ENCODE peak calls at places on chromosomes 11 and 22, in five cellular contexts. Y is adrenal gland; R is germinal center; Q is hypothalamus; O is activated CD4-positive, CD25-positive, alpha-beta regulatory T cell. E is an unnamed sample.

GRCh38 chr22:35334010-35334409 is 34.3 kb downstream of the TOM1 start:
- DNase-seq in R (peak), Y (no peak), O (no peak), Q (no peak), E (no peak)

GRCh38 chr11:111605681-111606080 is 3.4 kb downstream of the SIK2 start:
- DNase-seq in Q (no peak), O (no peak), R (no peak), Y (no peak), E (no peak)

GRCh38 chr22:39661842-39662676 is 91.5 kb downstream of the CACNA1I start:
- DNase-seq in Q (no peak), Y (no peak), R (peak), O (peak), E (no peak)

GRCh38 chr22:26902401-26903029 is 245.1 kb downstream of the MIAT start:
- DNase-seq in O (no peak), R (no peak), Y (no peak), Q (no peak), E (no peak)

GRCh38 chr11:121929581-121929980 is 186.4 kb downstream of the BLID start:
- DNase-seq in O (no peak), Q (peak), Y (peak), R (no peak), E (no peak)

GRCh38 chr11:18720086-18720810 is 5.7 kb downstream of the IGSF22 start:
- DNase-seq in O (no peak), R (no peak), Y (no peak), Q (no peak), E (no peak)

GRCh38 chr22:22884888-22885840 is 2.5 kb upstream of the IGLL5 start:
- DNase-seq in Q (no peak), O (no peak), R (peak), Y (no peak), E (no peak)

GRCh38 chr22:41009222-41009948 is 58.2 kb downstream of the RBX1 start:
- DNase-seq in O (no peak), R (no peak), Q (no peak), Y (no peak), E (no peak)

GRCh38 chr11:3971756-3972404 is 116.4 kb downstream of the STIM1 start:
- DNase-seq in O (no peak), Q (no peak), R (no peak), Y (no peak), E (no peak)

GRCh38 chr11:6523253-6523652 is 26.2 kb downstream of the DNHD1 start:
- DNase-seq in Y (no peak), R (no peak), Q (no peak), O (no peak), E (no peak)

GRCh38 chr22:44712156-44712555 is 10.2 kb downstream of the PRR5 start:
- DNase-seq in R (no peak), Q (no peak), Y (no peak), O (no peak), E (no peak)

GRCh38 chr22:42646569-42647525 is 2.3 kb downstream of the CYB5R3 start:
- DNase-seq in Q (no peak), R (no peak), Y (peak), O (no peak), E (peak)

GRCh38 chr11:8826145-8826786 is 84.7 kb upstream of the AKIP1 start:
- DNase-seq in O (no peak), R (no peak), Y (no peak), Q (no peak), E (no peak)

GRCh38 chr11:128262463-128263345 is 324.7 kb downstream of the ETS1 start:
- DNase-seq in Y (no peak), R (peak), O (no peak), Q (no peak), E (no peak)

GRCh38 chr11:116642902-116643301 is 129.9 kb downstream of the BUD13 start:
- DNase-seq in O (no peak), Q (no peak), Y (no peak), R (no peak), E (no peak)

GRCh38 chr22:29002603-29003002 is 59.0 kb downstream of the C22orf31 start:
- DNase-seq in Y (no peak), Q (no peak), O (no peak), R (no peak), E (no peak)

GRCh38 chr11:72580648-72580950 is 93.6 kb downstream of the PDE2A start:
- DNase-seq in Q (no peak), R (no peak), Y (peak), O (no peak), E (no peak)

GRCh38 chr11:28137832-28138231 is 29.6 kb downstream of the METTL15 start:
- DNase-seq in Q (no peak), O (no peak), Y (no peak), R (no peak), E (no peak)

GRCh38 chr11:122882809-122883681 is 486 bp downstream of the JHY start:
- DNase-seq in Q (peak), Y (peak), R (peak), O (peak), E (no peak)

GRCh38 chr11:57474017-57474750 is 13.9 kb downstream of the RTN4RL2 start:
- DNase-seq in Y (no peak), O (no peak), R (no peak), Q (no peak), E (peak)

GRCh38 chr22:20653795-20654342 is 120.0 kb upstream of the SERPIND1 start:
- DNase-seq in O (no peak), Y (no peak), Q (no peak), R (no peak), E (no peak)

GRCh38 chr22:43789452-43789851 is 22.7 kb downstream of the EFCAB6 start:
- DNase-seq in R (no peak), Y (peak), O (no peak), Q (no peak), E (peak)

GRCh38 chr11:66637557-66638176 is 836 bp upstream of the RBM4 start:
- DNase-seq in R (no peak), Q (no peak), Y (no peak), O (no peak), E (no peak)

GRCh38 chr22:26848244-26848920 is 191.0 kb downstream of the MIAT start:
- DNase-seq in R (no peak), Q (no peak), Y (no peak), O (no peak), E (no peak)

GRCh38 chr11:78801161-78801884 is 226.7 kb upstream of the NARS2 start:
- DNase-seq in R (no peak), Q (no peak), Y (peak), O (no peak), E (peak)

GRCh38 chr11:2924381-2924780 is 4.8 kb downstream of the PHLDA2 start:
- DNase-seq in Y (no peak), R (no peak), Q (no peak), O (no peak), E (no peak)

GRCh38 chr22:26893034-26893710 is 235.8 kb downstream of the MIAT start:
- DNase-seq in Y (no peak), R (no peak), Q (no peak), O (no peak), E (peak)

GRCh38 chr11:44309483-44310197 is at the start of gene ALX4:
- DNase-seq in O (no peak), Q (no peak), R (no peak), Y (no peak), E (no peak)

GRCh38 chr11:88484873-88485621 is 147.5 kb upstream of the CTSC start:
- DNase-seq in O (no peak), Q (no peak), R (peak), Y (peak), E (no peak)

GRCh38 chr11:36177837-36178236 is 111.4 kb downstream of the COMMD9 start:
- DNase-seq in R (no peak), Y (no peak), Q (no peak), O (no peak), E (no peak)

GRCh38 chr11:66020212-66020611 is 6.1 kb downstream of the CATSPER1 start:
- DNase-seq in O (no peak), R (no peak), Q (no peak), Y (no peak), E (no peak)

GRCh38 chr11:15113381-15113780 is 1.3 kb upstream of the INSC start:
- DNase-seq in R (peak), O (no peak), Y (no peak), Q (no peak), E (no peak)

GRCh38 chr22:42080287-42080686 is 787 bp downstream of the SMDT1 start:
- DNase-seq in O (no peak), R (no peak), Q (no peak), Y (peak), E (peak)

GRCh38 chr22:31148516-31148915 is 8.2 kb upstream of the PLA2G3 start:
- DNase-seq in O (no peak), R (no peak), Q (no peak), Y (no peak), E (no peak)

GRCh38 chr22:20024225-20025087 is 3.5 kb downstream of the TANGO2 start:
- DNase-seq in R (no peak), O (no peak), Y (peak), Q (no peak), E (no peak)

GRCh38 chr22:30044369-30044768 is 35.9 kb upstream of the HORMAD2 start:
- DNase-seq in R (no peak), Q (no peak), O (no peak), Y (peak), E (no peak)

GRCh38 chr22:40383905-40384304 is 13.5 kb downstream of the SGSM3 start:
- DNase-seq in R (no peak), O (no peak), Q (no peak), Y (peak), E (no peak)

GRCh38 chr22:39558254-39558727 is 12.3 kb upstream of the CACNA1I start:
- DNase-seq in Y (peak), O (no peak), R (no peak), Q (no peak), E (no peak)